ENCODE peak calls at places on chromosomes 6 and 20, in eight cellular contexts. H is upper lobe of right lung; J is WTC11; B is pancreas; R is BJ; K is nephron progenitor cell; S is activated CD8-positive, alpha-beta T cell treated with anti-CD3 and anti-CD28 coated beads for 36 hours; E is GM13976. V is an unnamed sample.

GRCh38 chr20:57902478-57902877 is 192.7 kb upstream of the PMEPA1 start:
- DNase-seq in H (no peak), J (no peak), B (no peak), R (no peak), K (no peak), S (no peak), E (no peak), V (no peak)

GRCh38 chr6:13496508-13497180 is 9.2 kb upstream of the GFOD1 start:
- DNase-seq in H (no peak), J (no peak), B (no peak), R (no peak), K (no peak), S (no peak), E (no peak), V (no peak)

GRCh38 chr20:4326194-4327065 is 311.1 kb upstream of the RNF24 start:
- DNase-seq in H (no peak), J (no peak), B (no peak), R (no peak), K (no peak), S (no peak), E (no peak), V (no peak)

GRCh38 chr20:64103871-64104666 is 3.3 kb downstream of the NPBWR2 start:
- DNase-seq in H (peak), J (peak), B (peak), R (no peak), K (peak), S (no peak), E (no peak), V (peak)

GRCh38 chr6:39657355-39657754 is 67.9 kb downstream of the KIF6 start:
- DNase-seq in H (no peak), J (no peak), B (no peak), R (no peak), K (no peak), S (no peak), E (no peak), V (no peak)

GRCh38 chr6:11858439-11858838 is 79.8 kb upstream of the ADTRP start:
- DNase-seq in H (no peak), J (no peak), B (no peak), R (no peak), K (no peak), S (no peak), E (no peak), V (no peak)

GRCh38 chr6:3467996-3468395 is 11.1 kb upstream of the SLC22A23 start:
- DNase-seq in H (no peak), J (no peak), B (no peak), R (no peak), K (no peak), S (no peak), E (no peak), V (no peak)

GRCh38 chr20:54004397-54004940 is 65.9 kb downstream of the BCAS1 start:
- DNase-seq in H (no peak), J (no peak), B (no peak), R (no peak), K (no peak), S (peak), E (peak), V (no peak)

GRCh38 chr6:68238097-68238597 is 396.9 kb upstream of the ADGRB3 start:
- DNase-seq in H (no peak), J (no peak), B (no peak), R (no peak), K (no peak), S (no peak), E (no peak), V (no peak)

GRCh38 chr6:105036371-105036770 is 79.5 kb downstream of the LIN28B start:
- DNase-seq in H (no peak), J (no peak), B (no peak), R (no peak), K (no peak), S (no peak), E (no peak), V (no peak)

GRCh38 chr20:10652660-10653191 is 21.1 kb downstream of the JAG1 start:
- DNase-seq in H (no peak), J (no peak), B (no peak), R (no peak), K (no peak), S (no peak), E (no peak), V (no peak)

GRCh38 chr6:92159046-92159445 is 1260.3 kb downstream of the EPHA7 start:
- DNase-seq in H (no peak), J (no peak), B (no peak), R (no peak), K (no peak), S (no peak), E (no peak), V (no peak)

GRCh38 chr6:145071836-145072235 is 663.5 kb downstream of the EPM2A start:
- DNase-seq in H (no peak), J (no peak), B (no peak), R (peak), K (no peak), S (no peak), E (no peak), V (no peak)

GRCh38 chr6:138596591-138596990 is 97.3 kb upstream of the NHSL1 start:
- DNase-seq in H (no peak), J (no peak), B (no peak), R (no peak), K (no peak), S (no peak), E (no peak), V (no peak)

GRCh38 chr6:26071135-26071534 is 16.1 kb upstream of the HFE start:
- DNase-seq in H (no peak), J (peak), B (peak), R (no peak), K (no peak), S (no peak), E (no peak), V (no peak)

GRCh38 chr6:89252902-89253301 is 35.7 kb upstream of the GABRR1 start:
- DNase-seq in H (no peak), J (no peak), B (no peak), R (no peak), K (no peak), S (no peak), E (no peak), V (no peak)

GRCh38 chr6:12749531-12750379 is 33.2 kb downstream of the PHACTR1 start:
- DNase-seq in H (no peak), J (peak), B (peak), R (no peak), K (peak), S (no peak), E (no peak), V (no peak)

GRCh38 chr6:33211136-33211535 is 2.8 kb downstream of the RING1 start:
- DNase-seq in H (no peak), J (no peak), B (no peak), R (no peak), K (no peak), S (no peak), E (peak), V (no peak)

GRCh38 chr6:166268431-166268830 is 39.8 kb downstream of the PRR18 start:
- DNase-seq in H (no peak), J (no peak), B (no peak), R (no peak), K (no peak), S (no peak), E (no peak), V (no peak)

GRCh38 chr20:2705931-2706645 is 13.5 kb downstream of the EBF4 start:
- DNase-seq in H (no peak), J (no peak), B (no peak), R (no peak), K (no peak), S (no peak), E (no peak), V (no peak)

GRCh38 chr6:4028051-4028450 is 50.9 kb downstream of the FAM217A start:
- DNase-seq in H (no peak), J (no peak), B (no peak), R (no peak), K (no peak), S (no peak), E (no peak), V (no peak)

GRCh38 chr20:36303831-36304230 is 2.3 kb upstream of the DLGAP4 start:
- DNase-seq in H (no peak), J (no peak), B (no peak), R (no peak), K (no peak), S (no peak), E (no peak), V (no peak)

GRCh38 chr6:129732542-129732941 is 22.6 kb upstream of the ARHGAP18 start:
- DNase-seq in H (no peak), J (no peak), B (no peak), R (no peak), K (no peak), S (no peak), E (no peak), V (no peak)

GRCh38 chr6:81003156-81003555 is 749.3 kb downstream of the TENT5A start:
- DNase-seq in H (no peak), J (no peak), B (no peak), R (peak), K (no peak), S (no peak), E (no peak), V (no peak)

GRCh38 chr6:99187429-99187828 is 162.0 kb downstream of the FAXC start:
- DNase-seq in H (no peak), J (no peak), B (no peak), R (no peak), K (no peak), S (no peak), E (no peak), V (no peak)

DNA sequence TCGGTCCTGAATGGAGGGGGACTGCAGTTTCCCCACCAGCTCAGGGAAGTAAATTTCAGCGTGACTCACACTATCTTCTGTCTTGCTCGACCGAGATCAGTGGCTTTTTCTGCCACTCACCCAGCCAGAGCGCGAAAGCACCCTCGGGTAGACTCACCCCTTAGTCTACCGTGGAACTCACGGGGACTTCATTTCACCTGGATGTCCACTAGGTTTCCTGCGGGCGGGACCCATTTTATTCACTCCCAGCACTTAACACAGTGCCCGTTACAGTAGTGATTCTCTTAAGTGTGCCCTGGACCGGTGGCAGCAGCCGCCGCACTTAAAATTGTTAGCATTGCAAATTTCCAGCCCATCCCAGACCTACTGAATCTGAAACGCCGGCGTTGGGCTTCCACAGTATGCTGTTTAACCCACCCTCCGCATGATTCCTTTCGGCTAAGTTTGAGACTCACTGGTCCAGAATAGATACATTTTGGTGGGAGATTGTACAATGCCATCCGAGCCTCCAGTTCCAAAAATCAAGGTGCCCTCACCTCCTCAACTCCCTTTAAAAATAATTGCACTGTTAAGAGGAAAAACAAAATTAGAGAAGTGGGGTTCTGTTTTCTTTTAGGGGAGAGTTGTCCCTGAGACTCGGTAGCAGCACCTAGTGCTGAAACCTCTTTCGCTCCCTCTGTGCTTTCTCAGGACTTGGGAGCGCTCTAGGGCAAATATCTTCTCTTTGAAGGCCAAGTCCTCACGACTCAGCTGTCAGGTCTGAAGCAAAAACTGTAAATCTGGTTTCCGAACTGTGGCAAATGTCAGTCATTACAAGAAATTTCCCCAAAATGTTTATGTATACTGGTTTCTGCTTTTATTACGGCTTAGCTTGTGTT is 1.0 kb downstream of the SMPDL3A start:
- DNase-seq in H (peak), J (peak), B (peak), R (no peak), K (peak), S (peak), E (peak), V (no peak)
- TF ChIP-seq CTCF in H (no peak), J (no peak), B (no peak), R (no peak), K (no peak), S (no peak), E (no peak), V (no peak)

GRCh38 chr6:34237722-34238506 is 1.2 kb downstream of the HMGA1 start:
- DNase-seq in H (peak), J (peak), B (peak), R (no peak), K (peak), S (peak), E (peak), V (no peak)
- TF ChIP-seq CTCF in H (peak), J (no peak), B (no peak), R (peak), K (peak), S (peak), E (peak), V (no peak)

GRCh38 chr6:36657265-36657664 is 21.2 kb upstream of the CDKN1A start:
- DNase-seq in H (no peak), J (no peak), B (no peak), R (no peak), K (no peak), S (no peak), E (no peak), V (no peak)
- TF ChIP-seq CTCF in H (no peak), J (no peak), B (no peak), R (no peak), K (no peak), S (no peak), E (no peak), V (no peak)

GRCh38 chr20:44231713-44232468 is 15.2 kb upstream of the GDAP1L1 start:
- DNase-seq in H (no peak), J (peak), B (no peak), R (no peak), K (no peak), S (no peak), E (no peak), V (no peak)
- TF ChIP-seq CTCF in H (no peak), J (no peak), B (no peak), R (no peak), K (no peak), S (no peak), E (no peak), V (no peak)